ENCODE peak calls at places on chromosomes 3 and 15, in four cellular contexts. One of them, this sample, is unnamed.

GRCh38 chr3:12179441-12179840 is 20.7 kb upstream of the TIMP4 start:
- DNase-seq in sigmoid colon: no peak
- DNase-seq in T-helper 9 cell: no peak
- DNase-seq in skeletal muscle cell: no peak
- DNase-seq in this sample: no peak

GRCh38 chr3:146283796-146284485 is 33.0 kb upstream of the PLSCR4 start:
- DNase-seq in sigmoid colon: no peak
- DNase-seq in T-helper 9 cell: no peak
- DNase-seq in skeletal muscle cell: no peak
- DNase-seq in this sample: no peak

GRCh38 chr3:194768586-194768985 is 82.9 kb downstream of the FAM43A start:
- DNase-seq in sigmoid colon: no peak
- DNase-seq in T-helper 9 cell: no peak
- DNase-seq in skeletal muscle cell: no peak
- DNase-seq in this sample: no peak

GRCh38 chr15:32701863-32702262 is 15.9 kb upstream of the GREM1 start:
- DNase-seq in sigmoid colon: no peak
- DNase-seq in T-helper 9 cell: no peak
- DNase-seq in skeletal muscle cell: no peak
- DNase-seq in this sample: no peak

GRCh38 chr15:70062321-70062956 is 35.3 kb downstream of the TLE3 start:
- DNase-seq in sigmoid colon: peak; percentile 90
- DNase-seq in T-helper 9 cell: no peak
- DNase-seq in skeletal muscle cell: peak; percentile 94
- DNase-seq in this sample: no peak

GRCh38 chr3:42693530-42693930 is 8.2 kb downstream of the KLHL40 start:
- DNase-seq in sigmoid colon: peak; percentile 13
- DNase-seq in T-helper 9 cell: no peak
- DNase-seq in skeletal muscle cell: no peak
- DNase-seq in this sample: no peak

GRCh38 chr3:60045686-60046085 is 995.9 kb upstream of the CFAP20DC start:
- DNase-seq in sigmoid colon: no peak
- DNase-seq in T-helper 9 cell: no peak
- DNase-seq in skeletal muscle cell: no peak
- DNase-seq in this sample: no peak

GRCh38 chr3:13091898-13092620 is 18.8 kb upstream of the IQSEC1 start:
- DNase-seq in sigmoid colon: peak; percentile 90
- DNase-seq in T-helper 9 cell: peak; percentile 73
- DNase-seq in skeletal muscle cell: peak; percentile 11
- DNase-seq in this sample: no peak

GRCh38 chr3:76122007-76122406 is 336.7 kb upstream of the ZNF717 start:
- DNase-seq in sigmoid colon: no peak
- DNase-seq in T-helper 9 cell: no peak
- DNase-seq in skeletal muscle cell: no peak
- DNase-seq in this sample: no peak

GRCh38 chr3:9402410-9403228 is 5.2 kb downstream of the SETD5 start:
- DNase-seq in sigmoid colon: no peak
- DNase-seq in T-helper 9 cell: no peak
- DNase-seq in skeletal muscle cell: no peak
- DNase-seq in this sample: no peak

GRCh38 chr3:124887177-124887995 is at the start of gene ITGB5:
- DNase-seq in sigmoid colon: peak; percentile 93
- DNase-seq in T-helper 9 cell: no peak
- DNase-seq in skeletal muscle cell: no peak
- DNase-seq in this sample: no peak

GRCh38 chr15:33963831-33964664 is 4.2 kb upstream of the CHRM5 start:
- DNase-seq in sigmoid colon: no peak
- DNase-seq in T-helper 9 cell: no peak
- DNase-seq in skeletal muscle cell: no peak
- DNase-seq in this sample: peak; percentile 6

GRCh38 chr3:41202075-41202833 is 2.9 kb downstream of the CTNNB1 start:
- DNase-seq in sigmoid colon: no peak
- DNase-seq in T-helper 9 cell: no peak
- DNase-seq in skeletal muscle cell: no peak
- DNase-seq in this sample: no peak

GRCh38 chr3:183769453-183769852 is 55.9 kb downstream of the MAP6D1 start:
- DNase-seq in sigmoid colon: no peak
- DNase-seq in T-helper 9 cell: no peak
- DNase-seq in skeletal muscle cell: no peak
- DNase-seq in this sample: no peak

GRCh38 chr15:84699538-84700191 is 16.3 kb downstream of the SEC11A start:
- DNase-seq in sigmoid colon: no peak
- DNase-seq in T-helper 9 cell: no peak
- DNase-seq in skeletal muscle cell: no peak
- DNase-seq in this sample: no peak

GRCh38 chr15:93929375-93930094 is 301.8 kb upstream of the MCTP2 start:
- DNase-seq in sigmoid colon: peak; percentile 89
- DNase-seq in T-helper 9 cell: no peak
- DNase-seq in skeletal muscle cell: peak; percentile 88
- DNase-seq in this sample: no peak

This sample was measured in HS-5.